ENCODE peak calls at places on chromosomes 1 and 21, in five cellular contexts. H, I, X, Y and G are unnamed samples.

GRCh38 chr1:78553859-78554258 is 63.1 kb downstream of the PTGFR start:
- DNase-seq in X (no peak), I (peak), H (no peak), Y (no peak), G (no peak)

GRCh38 chr1:43354936-43355335 is 3.8 kb upstream of the CDC20 start:
- DNase-seq in X (peak), H (no peak), I (no peak), Y (no peak), G (no peak)

GRCh38 chr1:7526867-7527732 is 244.0 kb upstream of the VAMP3 start:
- DNase-seq in X (peak), I (peak), H (no peak), Y (no peak), G (peak)

GRCh38 chr1:217135987-217136894 is 413.0 kb upstream of the ESRRG start:
- DNase-seq in H (no peak), I (no peak), Y (no peak), X (no peak), G (no peak)

GRCh38 chr21:45094412-45094811 is 20.0 kb downstream of the ADARB1 start:
- DNase-seq in I (no peak), H (no peak), X (no peak), Y (no peak), G (no peak)

GRCh38 chr1:210123924-210124589 is 108.5 kb upstream of the SERTAD4 start:
- DNase-seq in Y (peak), X (peak), I (peak), H (no peak), G (peak)

GRCh38 chr1:198275598-198275997 is 118.8 kb downstream of the NEK7 start:
- DNase-seq in X (no peak), Y (no peak), H (no peak), I (no peak), G (no peak)

GRCh38 chr21:45363921-45364463 is 41.0 kb upstream of the COL18A1 start:
- DNase-seq in X (peak), Y (peak), I (peak), H (no peak), G (peak)

GRCh38 chr1:201648066-201648910 is 109.4 kb downstream of the NAV1 start:
- DNase-seq in Y (peak), X (peak), I (peak), H (no peak), G (peak)

GRCh38 chr1:177739780-177740179 is 230.1 kb downstream of the SEC16B start:
- DNase-seq in X (no peak), I (no peak), Y (no peak), H (no peak), G (no peak)

GRCh38 chr1:193971595-193971994 is 785.2 kb upstream of the B3GALT2 start:
- DNase-seq in H (no peak), X (peak), I (no peak), Y (peak), G (peak)